ENCODE peak calls at places on chromosomes 11 and 22, in four cellular contexts. One of them, this sample, is unnamed.

GRCh38 chr11:33642461-33643166 is 58.0 kb downstream of the C11orf91 start:
- DNase-seq in SK-N-SH: no peak
- DNase-seq in HepG2: no peak
- DNase-seq in K562: no peak
- DNase-seq in this sample: no peak

GRCh38 chr22:46849951-46850350 is 87.5 kb downstream of the TBC1D22A start:
- DNase-seq in SK-N-SH: no peak
- DNase-seq in HepG2: no peak
- DNase-seq in K562: no peak
- DNase-seq in this sample: no peak

GRCh38 chr22:32649515-32650200 is 151.8 kb upstream of the TIMP3 start:
- DNase-seq in SK-N-SH: no peak
- DNase-seq in HepG2: no peak
- DNase-seq in K562: peak; percentile 11
- DNase-seq in this sample: no peak

GRCh38 chr22:50337262-50338041 is 5.7 kb upstream of the PPP6R2 start:
- DNase-seq in SK-N-SH: no peak
- DNase-seq in HepG2: no peak
- DNase-seq in K562: no peak
- DNase-seq in this sample: no peak

GRCh38 chr11:56817661-56818060 is 69.2 kb upstream of the OR9G4 start:
- DNase-seq in SK-N-SH: no peak
- DNase-seq in HepG2: no peak
- DNase-seq in K562: no peak
- DNase-seq in this sample: no peak

GRCh38 chr11:128764617-128765095 is 70.8 kb downstream of the FLI1 start:
- DNase-seq in SK-N-SH: no peak
- DNase-seq in HepG2: no peak
- DNase-seq in K562: no peak
- DNase-seq in this sample: no peak

GRCh38 chr11:73233704-73234402 is 15.8 kb downstream of the P2RY2 start:
- DNase-seq in SK-N-SH: peak; percentile 33
- DNase-seq in HepG2: no peak
- DNase-seq in K562: no peak
- DNase-seq in this sample: no peak

GRCh38 chr11:122202161-122202950 is 86.3 kb upstream of the BLID start:
- DNase-seq in SK-N-SH: peak; percentile 16
- DNase-seq in HepG2: peak; percentile 6
- DNase-seq in K562: no peak
- DNase-seq in this sample: no peak

GRCh38 chr11:122478986-122479385 is 176.5 kb upstream of the UBASH3B start:
- DNase-seq in SK-N-SH: no peak
- DNase-seq in HepG2: no peak
- DNase-seq in K562: no peak
- DNase-seq in this sample: no peak

GRCh38 chr11:76236092-76237026 is 30.1 kb upstream of the WNT11 start:
- DNase-seq in SK-N-SH: peak; percentile 84
- DNase-seq in HepG2: no peak
- DNase-seq in K562: peak; percentile 68
- DNase-seq in this sample: no peak

GRCh38 chr11:33197915-33198727 is 36.8 kb upstream of the CSTF3 start:
- DNase-seq in SK-N-SH: no peak
- DNase-seq in HepG2: no peak
- DNase-seq in K562: no peak
- DNase-seq in this sample: no peak

GRCh38 chr11:102411142-102411541 is 41.4 kb downstream of the TMEM123 start:
- DNase-seq in SK-N-SH: no peak
- DNase-seq in HepG2: no peak
- DNase-seq in K562: no peak
- DNase-seq in this sample: no peak

GRCh38 chr11:12179019-12179418 is 68.6 kb downstream of the MICAL2 start:
- DNase-seq in SK-N-SH: no peak
- DNase-seq in HepG2: no peak
- DNase-seq in K562: no peak
- DNase-seq in this sample: no peak

GRCh38 chr22:33919591-33920501 is at the start of gene LARGE1:
- DNase-seq in SK-N-SH: peak; percentile 72
- DNase-seq in HepG2: peak; percentile 13
- DNase-seq in K562: peak; percentile 14
- DNase-seq in this sample: no peak
- TF ChIP-seq MAX in SK-N-SH: no peak
- TF ChIP-seq MAX in HepG2: no peak
- TF ChIP-seq MAX in K562: no peak
- TF ChIP-seq MAX in this sample: no peak

GRCh38 chr22:25745341-25746011 is 3.5 kb downstream of the MYO18B start:
- DNase-seq in SK-N-SH: no peak
- DNase-seq in HepG2: no peak
- DNase-seq in K562: no peak
- DNase-seq in this sample: no peak
- H3K27ac ChIP-seq in SK-N-SH: peak overlapping the region; percentile 87
- H3K27ac ChIP-seq in HepG2: no peak overlapping the region
- H3K27ac ChIP-seq in K562: no peak overlapping the region
- H3K27ac ChIP-seq in this sample: no peak overlapping the region

DNA sequence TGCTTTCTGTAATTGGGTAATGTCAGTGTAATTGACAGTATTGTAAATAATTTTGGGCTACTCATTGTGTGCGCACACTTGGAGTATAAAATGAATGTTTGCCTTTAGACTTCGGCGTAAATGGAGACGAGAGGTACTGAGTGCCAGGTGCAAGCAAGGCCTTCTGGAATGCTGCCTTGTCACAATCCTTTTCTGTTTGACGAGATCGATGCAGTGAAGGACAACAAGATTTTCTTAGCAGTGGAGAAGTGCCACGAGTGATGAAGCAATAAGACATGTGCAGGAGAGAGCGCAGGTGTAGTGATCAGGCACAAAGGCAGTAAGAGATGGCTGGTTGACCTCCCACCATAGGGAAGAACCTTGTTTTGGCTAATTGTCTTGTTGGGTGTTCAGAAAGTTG is 67.5 kb downstream of the DDX10 start:
- DNase-seq in SK-N-SH: no peak
- DNase-seq in HepG2: no peak
- DNase-seq in K562: no peak
- DNase-seq in this sample: no peak
- TF ChIP-seq FOXM1 in SK-N-SH: no peak
- TF ChIP-seq FOXM1 in HepG2: no peak
- TF ChIP-seq FOXM1 in K562: no peak
- TF ChIP-seq FOXM1 in this sample: no peak

GRCh38 chr11:103544874-103545273 is 435.6 kb downstream of the DYNC2H1 start:
- DNase-seq in SK-N-SH: no peak
- DNase-seq in HepG2: no peak
- DNase-seq in K562: no peak
- DNase-seq in this sample: no peak
- TF ChIP-seq MAX in SK-N-SH: no peak
- TF ChIP-seq MAX in HepG2: no peak
- TF ChIP-seq MAX in K562: no peak
- TF ChIP-seq MAX in this sample: no peak

GRCh38 chr11:114145166-114145695 is 85.7 kb downstream of the ZBTB16 start:
- DNase-seq in SK-N-SH: no peak
- DNase-seq in HepG2: no peak
- DNase-seq in K562: no peak
- DNase-seq in this sample: no peak
- H3K27ac ChIP-seq in SK-N-SH: no peak overlapping the region
- H3K27ac ChIP-seq in HepG2: no peak overlapping the region
- H3K27ac ChIP-seq in K562: no peak overlapping the region
- H3K27ac ChIP-seq in this sample: no peak overlapping the region

GRCh38 chr22:30196867-30197336 is 49.7 kb downstream of the LIF start:
- DNase-seq in SK-N-SH: no peak
- DNase-seq in HepG2: no peak
- DNase-seq in K562: no peak
- DNase-seq in this sample: no peak
- TF ChIP-seq FOXM1 in SK-N-SH: no peak
- TF ChIP-seq FOXM1 in HepG2: no peak
- TF ChIP-seq FOXM1 in K562: no peak
- TF ChIP-seq FOXM1 in this sample: peak; percentile 32

GRCh38 chr11:62605902-62606301 is 4.2 kb upstream of the MTA2 start:
- DNase-seq in SK-N-SH: no peak
- DNase-seq in HepG2: no peak
- DNase-seq in K562: no peak
- DNase-seq in this sample: no peak

GRCh38 chr11:62603771-62604170 is 2.1 kb upstream of the MTA2 start:
- DNase-seq in SK-N-SH: no peak
- DNase-seq in HepG2: no peak
- DNase-seq in K562: no peak
- DNase-seq in this sample: no peak

GRCh38 chr11:62604460-62605130 is 2.9 kb upstream of the MTA2 start:
- DNase-seq in SK-N-SH: no peak
- DNase-seq in HepG2: peak; percentile 62
- DNase-seq in K562: no peak
- DNase-seq in this sample: no peak

GRCh38 chr11:62607729-62608128 is 4.8 kb downstream of the EML3 start:
- DNase-seq in SK-N-SH: no peak
- DNase-seq in HepG2: no peak
- DNase-seq in K562: no peak
- DNase-seq in this sample: no peak

DNA sequence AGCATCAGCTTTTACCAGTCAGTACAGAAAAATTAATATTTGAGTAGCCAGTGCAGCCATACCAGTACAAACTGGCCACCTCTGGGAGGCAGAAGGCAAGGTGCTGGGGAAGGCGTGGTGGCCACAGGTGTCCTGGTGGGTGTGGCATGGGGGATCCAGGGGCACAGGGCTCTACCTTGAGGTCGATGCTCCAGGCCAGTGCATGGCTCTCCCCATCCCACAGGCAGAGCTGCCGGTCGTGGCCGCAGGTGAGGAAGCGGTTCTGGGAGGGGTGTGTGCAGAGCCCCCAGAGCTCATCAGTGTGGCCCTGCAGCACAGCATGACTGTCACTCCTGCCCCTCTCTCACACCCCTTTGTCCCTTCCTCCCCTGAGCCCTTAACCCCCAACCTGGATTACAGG is 3.8 kb upstream of the MTA2 start:
- DNase-seq in SK-N-SH: no peak
- DNase-seq in HepG2: no peak
- DNase-seq in K562: no peak
- DNase-seq in this sample: no peak
- TF ChIP-seq MAX in SK-N-SH: no peak
- TF ChIP-seq MAX in HepG2: no peak
- TF ChIP-seq MAX in K562: no peak
- TF ChIP-seq MAX in this sample: no peak

DNA sequence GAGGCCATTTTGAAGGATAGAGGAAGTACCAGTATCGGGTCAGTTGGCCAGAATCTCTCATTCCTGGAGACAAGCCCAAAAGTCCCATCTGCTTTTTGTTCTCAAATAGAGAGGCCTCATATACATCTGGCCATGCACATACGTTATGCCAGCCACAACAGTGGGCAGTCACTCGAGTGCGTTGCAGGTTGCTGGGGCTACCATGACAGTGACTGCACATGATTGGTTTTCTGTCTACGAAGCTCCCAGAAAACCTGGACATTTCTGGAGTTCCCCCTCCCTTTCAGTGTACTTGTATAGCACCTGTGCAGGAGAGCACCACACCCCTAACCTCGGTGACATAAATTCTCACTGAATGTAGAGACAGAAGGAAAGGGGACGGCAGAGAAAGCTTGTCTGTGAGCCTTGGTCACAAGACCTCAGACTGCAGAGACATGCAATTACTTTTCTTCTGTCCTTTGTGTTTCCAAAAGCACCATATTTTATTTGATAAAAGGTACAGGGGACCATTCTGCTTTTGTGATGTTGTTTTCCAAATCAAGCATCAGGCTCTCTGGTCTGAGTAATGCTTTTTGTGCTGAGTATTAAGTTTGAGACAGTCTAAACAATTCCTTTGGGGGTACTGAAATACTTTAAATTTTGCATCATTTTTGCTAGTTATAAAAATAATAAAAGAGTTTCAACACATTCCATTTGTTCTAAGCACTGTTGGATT is 62.0 kb downstream of the C22orf31 start:
- DNase-seq in SK-N-SH: no peak
- DNase-seq in HepG2: no peak
- DNase-seq in K562: no peak
- DNase-seq in this sample: no peak
- H3K27ac ChIP-seq in SK-N-SH: no peak overlapping the region
- H3K27ac ChIP-seq in HepG2: peak overlapping the region; percentile 54
- H3K27ac ChIP-seq in K562: no peak overlapping the region
- H3K27ac ChIP-seq in this sample: no peak overlapping the region

GRCh38 chr22:27863556-27863955 is 55.5 kb downstream of the PITPNB start:
- DNase-seq in SK-N-SH: no peak
- DNase-seq in HepG2: no peak
- DNase-seq in K562: no peak
- DNase-seq in this sample: no peak

GRCh38 chr22:27867114-27867957 is 51.7 kb downstream of the PITPNB start:
- DNase-seq in SK-N-SH: no peak
- DNase-seq in HepG2: no peak
- DNase-seq in K562: no peak
- DNase-seq in this sample: no peak

GRCh38 chr22:27868738-27869282 is 50.2 kb downstream of the PITPNB start:
- DNase-seq in SK-N-SH: no peak
- DNase-seq in HepG2: no peak
- DNase-seq in K562: no peak
- DNase-seq in this sample: no peak

GRCh38 chr22:27867958-27868737 is 50.9 kb downstream of the PITPNB start:
- DNase-seq in SK-N-SH: no peak
- DNase-seq in HepG2: no peak
- DNase-seq in K562: no peak
- DNase-seq in this sample: no peak

GRCh38 chr22:27866136-27867091 is 52.6 kb downstream of the PITPNB start:
- DNase-seq in SK-N-SH: no peak
- DNase-seq in HepG2: peak; percentile 43
- DNase-seq in K562: no peak
- DNase-seq in this sample: no peak
- TF ChIP-seq FOXM1 in SK-N-SH: no peak
- TF ChIP-seq FOXM1 in HepG2: no peak
- TF ChIP-seq FOXM1 in K562: no peak
- TF ChIP-seq FOXM1 in this sample: no peak